ENCODE peak calls at places on chromosomes 7 and 10, in four cellular contexts. K, Z, R and Q are unnamed samples.

GRCh38 chr10:96643920-96644319 is 57.1 kb upstream of the TM9SF3 start:
- DNase-seq in K (no peak), Z (no peak), R (no peak), Q (peak)

GRCh38 chr10:77007836-77008235 is 629.8 kb downstream of the KCNMA1 start:
- DNase-seq in K (no peak), Z (no peak), R (no peak), Q (no peak)

GRCh38 chr7:158431941-158432347 is 155.7 kb downstream of the PTPRN2 start:
- DNase-seq in K (no peak), Z (no peak), R (no peak), Q (peak)

GRCh38 chr10:9081253-9081652 is 1026.8 kb downstream of the GATA3 start:
- DNase-seq in K (no peak), Z (no peak), R (no peak), Q (peak)

GRCh38 chr10:102309236-102309635 is 63.9 kb downstream of the GBF1 start:
- DNase-seq in K (no peak), Z (no peak), R (no peak), Q (no peak)

GRCh38 chr7:74334026-74334425 is 44.8 kb downstream of the CLIP2 start:
- DNase-seq in K (no peak), Z (no peak), R (no peak), Q (no peak)

GRCh38 chr10:102418612-102419560 is at the start of gene PSD:
- DNase-seq in K (no peak), Z (no peak), R (no peak), Q (no peak)

GRCh38 chr7:55965805-55966421 is 1.5 kb downstream of the NIPSNAP2 start:
- DNase-seq in K (no peak), Z (no peak), R (no peak), Q (no peak)

GRCh38 chr7:43612599-43613589 is 30.0 kb downstream of the STK17A start:
- DNase-seq in K (no peak), Z (no peak), R (no peak), Q (no peak)

GRCh38 chr10:97611473-97611872 is 21.8 kb downstream of the MORN4 start:
- DNase-seq in K (no peak), Z (no peak), R (no peak), Q (no peak)

GRCh38 chr7:138304071-138304320 is 156.1 kb upstream of the TRIM24 start:
- DNase-seq in K (no peak), Z (no peak), R (no peak), Q (no peak)

GRCh38 chr7:141695803-141696289 is 6.1 kb downstream of the DENND11 start:
- DNase-seq in K (no peak), Z (no peak), R (no peak), Q (no peak)